ENCODE peak calls at places on chromosomes 6 and 20, in seven cellular contexts. F is ovary, I is DND-41, V is GM10248, W is thyroid gland, B is Peyer's patch, G is glutamatergic neuron. R is an unnamed sample.

GRCh38 chr6:125097186-125097585 is 56.4 kb upstream of the TPD52L1 start:
- DNase-seq in F (no peak), I (no peak), V (no peak), W (no peak), B (no peak), G (no peak), R (no peak)

GRCh38 chr6:42819803-42820508 is 38.1 kb downstream of the BICRAL start:
- DNase-seq in F (no peak), I (no peak), V (no peak), W (peak), B (no peak), G (no peak), R (peak)

GRCh38 chr20:42972591-42972990 is 217.1 kb downstream of the PTPRT start:
- DNase-seq in F (no peak), I (no peak), V (no peak), W (no peak), B (no peak), G (no peak), R (no peak)

GRCh38 chr20:584375-585301 is 25.5 kb downstream of the TCF15 start:
- DNase-seq in F (no peak), I (no peak), V (no peak), W (no peak), B (no peak), G (no peak), R (peak)

GRCh38 chr20:6622041-6622440 is 145.4 kb upstream of the BMP2 start:
- DNase-seq in F (no peak), I (no peak), V (no peak), W (no peak), B (no peak), G (no peak), R (no peak)

GRCh38 chr6:170087946-170088348 is 202.9 kb downstream of the DLL1 start:
- DNase-seq in F (peak), I (peak), V (peak), W (no peak), B (peak), G (peak), R (peak)

GRCh38 chr20:48012401-48012974 is 227.2 kb upstream of the SULF2 start:
- DNase-seq in F (no peak), I (no peak), V (no peak), W (no peak), B (no peak), G (no peak), R (no peak)

GRCh38 chr6:157831424-157832249 is 8.6 kb downstream of the SNX9 start:
- DNase-seq in F (no peak), I (no peak), V (no peak), W (no peak), B (no peak), G (peak), R (no peak)

GRCh38 chr20:49948809-49949507 is 12.8 kb downstream of the RNF114 start:
- DNase-seq in F (no peak), I (no peak), V (no peak), W (no peak), B (no peak), G (no peak), R (no peak)

GRCh38 chr6:167915139-167915538 is 82.3 kb upstream of the KIF25 start:
- DNase-seq in F (no peak), I (no peak), V (no peak), W (no peak), B (no peak), G (no peak), R (no peak)

GRCh38 chr20:58542411-58543095 is 27.4 kb upstream of the APCDD1L start:
- DNase-seq in F (no peak), I (no peak), V (no peak), W (no peak), B (no peak), G (no peak), R (peak)

GRCh38 chr6:28446818-28447511 is 3.7 kb upstream of the ZSCAN23 start:
- DNase-seq in F (no peak), I (no peak), V (no peak), W (no peak), B (no peak), G (peak), R (peak)

GRCh38 chr20:64077094-64077493 is 2.2 kb downstream of the RGS19 start:
- DNase-seq in F (no peak), I (peak), V (peak), W (no peak), B (peak), G (no peak), R (peak)

GRCh38 chr20:43508604-43509040 is 1.1 kb downstream of the L3MBTL1 start:
- DNase-seq in F (no peak), I (no peak), V (no peak), W (peak), B (no peak), G (no peak), R (no peak)

GRCh38 chr6:16595514-16595913 is 165.7 kb downstream of the ATXN1 start:
- DNase-seq in F (no peak), I (no peak), V (no peak), W (no peak), B (no peak), G (no peak), R (no peak)

GRCh38 chr6:92122746-92123145 is 1296.6 kb downstream of the EPHA7 start:
- DNase-seq in F (no peak), I (no peak), V (no peak), W (no peak), B (no peak), G (no peak), R (no peak)

GRCh38 chr6:53603381-53604121 is 58.6 kb upstream of the GCLC start:
- DNase-seq in F (no peak), I (no peak), V (no peak), W (peak), B (no peak), G (no peak), R (no peak)

GRCh38 chr6:56539503-56540105 is 103.1 kb downstream of the DST start:
- DNase-seq in F (no peak), I (no peak), V (no peak), W (no peak), B (no peak), G (no peak), R (no peak)

GRCh38 chr6:11309947-11310665 is 77.6 kb upstream of the NEDD9 start:
- DNase-seq in F (no peak), I (no peak), V (no peak), W (no peak), B (no peak), G (peak), R (no peak)
- TF ChIP-seq CTCF in F (no peak), I (no peak), V (no peak), W (no peak), B (no peak), G (peak), R (no peak)

DNA sequence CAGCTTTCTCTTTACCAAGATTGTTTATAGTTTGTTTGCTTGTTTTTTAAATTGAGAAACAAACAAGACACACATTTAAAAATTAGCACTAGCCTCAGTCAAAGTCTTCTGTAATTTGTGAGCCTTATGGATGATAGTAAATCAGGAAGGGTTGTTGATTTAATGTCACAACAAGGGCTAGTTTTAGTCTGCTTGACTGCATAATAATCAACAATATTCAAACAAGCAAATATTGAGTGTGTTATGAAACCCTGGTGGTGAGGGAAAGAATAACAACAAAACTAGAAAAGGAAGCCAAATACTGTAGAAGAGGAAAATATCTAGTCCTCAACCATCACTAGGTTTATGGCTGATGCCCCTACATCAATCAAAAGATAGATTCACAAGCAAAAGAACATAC is 228.6 kb downstream of the TBC1D7 start:
- DNase-seq in F (no peak), I (no peak), V (no peak), W (no peak), B (no peak), G (no peak), R (no peak)
- TF ChIP-seq CTCF in F (no peak), I (peak), V (no peak), W (no peak), B (no peak), G (peak), R (peak)

GRCh38 chr6:138406443-138406842 is 2.4 kb downstream of the HEBP2 start:
- DNase-seq in F (no peak), I (no peak), V (no peak), W (no peak), B (no peak), G (no peak), R (no peak)
- TF ChIP-seq CTCF in F (no peak), I (no peak), V (no peak), W (no peak), B (peak), G (no peak), R (no peak)

GRCh38 chr20:52132337-52132736 is 59.2 kb downstream of the ZFP64 start:
- DNase-seq in F (no peak), I (no peak), V (no peak), W (no peak), B (no peak), G (no peak), R (no peak)
- TF ChIP-seq CTCF in F (no peak), I (no peak), V (no peak), W (no peak), B (no peak), G (no peak), R (peak)

R was measured in activated CD8-positive, alpha-beta T cell treated with anti-CD3 and anti-CD28 coated beads for 36 hours.